ENCODE peak calls at places on chromosome 6, in eight cellular contexts. One of them, this sample, is unnamed.

GRCh38 chr6:30882764-30883475 is 1.4 kb upstream of the DDR1 start:
- DNase-seq in activated naive CD8-positive, alpha-beta T cell treated with anti-CD3 and anti-CD28 coated beads, Interleukin-2, amount 50 U/mL, for 24 hours: peak; percentile 14
- DNase-seq in MCF 10A: peak; percentile 80
- DNase-seq in SK-N-SH: peak; percentile 33
- DNase-seq in ovary: peak; percentile 65
- DNase-seq in heart right ventricle: no peak
- DNase-seq in OCI-LY7: peak; percentile 82
- DNase-seq in effector CD8-positive, alpha-beta T cell: peak; percentile 12
- DNase-seq in this sample: no peak

GRCh38 chr6:163780993-163781392 is 366.5 kb downstream of the QKI start:
- DNase-seq in activated naive CD8-positive, alpha-beta T cell treated with anti-CD3 and anti-CD28 coated beads, Interleukin-2, amount 50 U/mL, for 24 hours: no peak
- DNase-seq in MCF 10A: no peak
- DNase-seq in SK-N-SH: peak; percentile 10
- DNase-seq in ovary: peak; percentile 43
- DNase-seq in heart right ventricle: peak; percentile 62
- DNase-seq in OCI-LY7: no peak
- DNase-seq in effector CD8-positive, alpha-beta T cell: no peak
- DNase-seq in this sample: no peak

GRCh38 chr6:12636336-12636735 is 80.2 kb upstream of the PHACTR1 start:
- DNase-seq in activated naive CD8-positive, alpha-beta T cell treated with anti-CD3 and anti-CD28 coated beads, Interleukin-2, amount 50 U/mL, for 24 hours: no peak
- DNase-seq in MCF 10A: no peak
- DNase-seq in SK-N-SH: no peak
- DNase-seq in ovary: no peak
- DNase-seq in heart right ventricle: no peak
- DNase-seq in OCI-LY7: no peak
- DNase-seq in effector CD8-positive, alpha-beta T cell: no peak
- DNase-seq in this sample: no peak

GRCh38 chr6:63806573-63806913 is 170.9 kb downstream of the PHF3 start:
- DNase-seq in activated naive CD8-positive, alpha-beta T cell treated with anti-CD3 and anti-CD28 coated beads, Interleukin-2, amount 50 U/mL, for 24 hours: no peak
- DNase-seq in MCF 10A: no peak
- DNase-seq in SK-N-SH: no peak
- DNase-seq in ovary: no peak
- DNase-seq in heart right ventricle: no peak
- DNase-seq in OCI-LY7: no peak
- DNase-seq in effector CD8-positive, alpha-beta T cell: no peak
- DNase-seq in this sample: no peak

GRCh38 chr6:148999501-148999900 is 252.7 kb downstream of the UST start:
- DNase-seq in activated naive CD8-positive, alpha-beta T cell treated with anti-CD3 and anti-CD28 coated beads, Interleukin-2, amount 50 U/mL, for 24 hours: no peak
- DNase-seq in MCF 10A: peak; percentile 68
- DNase-seq in SK-N-SH: no peak
- DNase-seq in ovary: no peak
- DNase-seq in heart right ventricle: no peak
- DNase-seq in OCI-LY7: no peak
- DNase-seq in effector CD8-positive, alpha-beta T cell: no peak
- DNase-seq in this sample: no peak

GRCh38 chr6:14881399-14881798 is 364.5 kb upstream of the JARID2 start:
- DNase-seq in activated naive CD8-positive, alpha-beta T cell treated with anti-CD3 and anti-CD28 coated beads, Interleukin-2, amount 50 U/mL, for 24 hours: no peak
- DNase-seq in MCF 10A: peak; percentile 82
- DNase-seq in SK-N-SH: no peak
- DNase-seq in ovary: no peak
- DNase-seq in heart right ventricle: peak; percentile 25
- DNase-seq in OCI-LY7: no peak
- DNase-seq in effector CD8-positive, alpha-beta T cell: no peak
- DNase-seq in this sample: no peak

GRCh38 chr6:108622601-108623335 is 62.1 kb downstream of the FOXO3 start:
- DNase-seq in activated naive CD8-positive, alpha-beta T cell treated with anti-CD3 and anti-CD28 coated beads, Interleukin-2, amount 50 U/mL, for 24 hours: no peak
- DNase-seq in MCF 10A: peak; percentile 77
- DNase-seq in SK-N-SH: peak; percentile 38
- DNase-seq in ovary: no peak
- DNase-seq in heart right ventricle: peak; percentile 41
- DNase-seq in OCI-LY7: no peak
- DNase-seq in effector CD8-positive, alpha-beta T cell: no peak
- DNase-seq in this sample: no peak

GRCh38 chr6:148524509-148524908 is 181.9 kb downstream of the SASH1 start:
- DNase-seq in activated naive CD8-positive, alpha-beta T cell treated with anti-CD3 and anti-CD28 coated beads, Interleukin-2, amount 50 U/mL, for 24 hours: no peak
- DNase-seq in MCF 10A: no peak
- DNase-seq in SK-N-SH: no peak
- DNase-seq in ovary: no peak
- DNase-seq in heart right ventricle: no peak
- DNase-seq in OCI-LY7: no peak
- DNase-seq in effector CD8-positive, alpha-beta T cell: no peak
- DNase-seq in this sample: no peak

GRCh38 chr6:154292855-154293519 is 63.6 kb downstream of the IPCEF1 start:
- DNase-seq in activated naive CD8-positive, alpha-beta T cell treated with anti-CD3 and anti-CD28 coated beads, Interleukin-2, amount 50 U/mL, for 24 hours: no peak
- DNase-seq in MCF 10A: peak; percentile 45
- DNase-seq in SK-N-SH: peak; percentile 14
- DNase-seq in ovary: no peak
- DNase-seq in heart right ventricle: no peak
- DNase-seq in OCI-LY7: no peak
- DNase-seq in effector CD8-positive, alpha-beta T cell: no peak
- DNase-seq in this sample: no peak

GRCh38 chr6:44681782-44682181 is 294.3 kb downstream of the CDC5L start:
- DNase-seq in activated naive CD8-positive, alpha-beta T cell treated with anti-CD3 and anti-CD28 coated beads, Interleukin-2, amount 50 U/mL, for 24 hours: no peak
- DNase-seq in MCF 10A: no peak
- DNase-seq in SK-N-SH: no peak
- DNase-seq in ovary: peak; percentile 45
- DNase-seq in heart right ventricle: no peak
- DNase-seq in OCI-LY7: no peak
- DNase-seq in effector CD8-positive, alpha-beta T cell: no peak
- DNase-seq in this sample: no peak

GRCh38 chr6:109024784-109025183 is 69.9 kb downstream of the SESN1 start:
- DNase-seq in activated naive CD8-positive, alpha-beta T cell treated with anti-CD3 and anti-CD28 coated beads, Interleukin-2, amount 50 U/mL, for 24 hours: no peak
- DNase-seq in MCF 10A: no peak
- DNase-seq in SK-N-SH: no peak
- DNase-seq in ovary: no peak
- DNase-seq in heart right ventricle: peak; percentile 51
- DNase-seq in OCI-LY7: no peak
- DNase-seq in effector CD8-positive, alpha-beta T cell: no peak
- DNase-seq in this sample: no peak

GRCh38 chr6:3628143-3628840 is 123.2 kb downstream of the PXDC1 start:
- DNase-seq in activated naive CD8-positive, alpha-beta T cell treated with anti-CD3 and anti-CD28 coated beads, Interleukin-2, amount 50 U/mL, for 24 hours: no peak
- DNase-seq in MCF 10A: no peak
- DNase-seq in SK-N-SH: no peak
- DNase-seq in ovary: no peak
- DNase-seq in heart right ventricle: no peak
- DNase-seq in OCI-LY7: no peak
- DNase-seq in effector CD8-positive, alpha-beta T cell: peak; percentile 1
- DNase-seq in this sample: peak; percentile 13

GRCh38 chr6:170124836-170125235 is 166.0 kb downstream of the DLL1 start:
- DNase-seq in activated naive CD8-positive, alpha-beta T cell treated with anti-CD3 and anti-CD28 coated beads, Interleukin-2, amount 50 U/mL, for 24 hours: no peak
- DNase-seq in MCF 10A: peak; percentile 54
- DNase-seq in SK-N-SH: no peak
- DNase-seq in ovary: peak; percentile 28
- DNase-seq in heart right ventricle: no peak
- DNase-seq in OCI-LY7: no peak
- DNase-seq in effector CD8-positive, alpha-beta T cell: no peak
- DNase-seq in this sample: no peak

GRCh38 chr6:3849681-3850450 is 693 bp downstream of the FAM50B start:
- DNase-seq in activated naive CD8-positive, alpha-beta T cell treated with anti-CD3 and anti-CD28 coated beads, Interleukin-2, amount 50 U/mL, for 24 hours: no peak
- DNase-seq in MCF 10A: no peak
- DNase-seq in SK-N-SH: no peak
- DNase-seq in ovary: peak; percentile 64
- DNase-seq in heart right ventricle: no peak
- DNase-seq in OCI-LY7: no peak
- DNase-seq in effector CD8-positive, alpha-beta T cell: no peak
- DNase-seq in this sample: no peak

GRCh38 chr6:1526689-1527088 is 83.0 kb upstream of the FOXC1 start:
- DNase-seq in activated naive CD8-positive, alpha-beta T cell treated with anti-CD3 and anti-CD28 coated beads, Interleukin-2, amount 50 U/mL, for 24 hours: no peak
- DNase-seq in MCF 10A: no peak
- DNase-seq in SK-N-SH: no peak
- DNase-seq in ovary: no peak
- DNase-seq in heart right ventricle: peak; percentile 27
- DNase-seq in OCI-LY7: no peak
- DNase-seq in effector CD8-positive, alpha-beta T cell: no peak
- DNase-seq in this sample: no peak

GRCh38 chr6:52227495-52227894 is 16.8 kb downstream of the IL17F start:
- DNase-seq in activated naive CD8-positive, alpha-beta T cell treated with anti-CD3 and anti-CD28 coated beads, Interleukin-2, amount 50 U/mL, for 24 hours: peak; percentile 72
- DNase-seq in MCF 10A: no peak
- DNase-seq in SK-N-SH: no peak
- DNase-seq in ovary: no peak
- DNase-seq in heart right ventricle: no peak
- DNase-seq in OCI-LY7: no peak
- DNase-seq in effector CD8-positive, alpha-beta T cell: no peak
- DNase-seq in this sample: peak; percentile 86

GRCh38 chr6:142518126-142518525 is 216.3 kb downstream of the ADGRG6 start:
- DNase-seq in activated naive CD8-positive, alpha-beta T cell treated with anti-CD3 and anti-CD28 coated beads, Interleukin-2, amount 50 U/mL, for 24 hours: no peak
- DNase-seq in MCF 10A: no peak
- DNase-seq in SK-N-SH: peak; percentile 23
- DNase-seq in ovary: no peak
- DNase-seq in heart right ventricle: no peak
- DNase-seq in OCI-LY7: no peak
- DNase-seq in effector CD8-positive, alpha-beta T cell: no peak
- DNase-seq in this sample: no peak

GRCh38 chr6:35310265-35310831 is 12.7 kb downstream of the DEF6 start:
- DNase-seq in activated naive CD8-positive, alpha-beta T cell treated with anti-CD3 and anti-CD28 coated beads, Interleukin-2, amount 50 U/mL, for 24 hours: peak; percentile 27
- DNase-seq in MCF 10A: no peak
- DNase-seq in SK-N-SH: no peak
- DNase-seq in ovary: no peak
- DNase-seq in heart right ventricle: no peak
- DNase-seq in OCI-LY7: no peak
- DNase-seq in effector CD8-positive, alpha-beta T cell: no peak
- DNase-seq in this sample: no peak

GRCh38 chr6:148524976-148525375 is 182.3 kb downstream of the SASH1 start:
- DNase-seq in activated naive CD8-positive, alpha-beta T cell treated with anti-CD3 and anti-CD28 coated beads, Interleukin-2, amount 50 U/mL, for 24 hours: no peak
- DNase-seq in MCF 10A: peak; percentile 21
- DNase-seq in SK-N-SH: no peak
- DNase-seq in ovary: no peak
- DNase-seq in heart right ventricle: no peak
- DNase-seq in OCI-LY7: no peak
- DNase-seq in effector CD8-positive, alpha-beta T cell: no peak
- DNase-seq in this sample: no peak

GRCh38 chr6:100269189-100269588 is 195.5 kb downstream of the SIM1 start:
- DNase-seq in activated naive CD8-positive, alpha-beta T cell treated with anti-CD3 and anti-CD28 coated beads, Interleukin-2, amount 50 U/mL, for 24 hours: no peak
- DNase-seq in MCF 10A: peak; percentile 39
- DNase-seq in SK-N-SH: no peak
- DNase-seq in ovary: no peak
- DNase-seq in heart right ventricle: no peak
- DNase-seq in OCI-LY7: no peak
- DNase-seq in effector CD8-positive, alpha-beta T cell: no peak
- DNase-seq in this sample: no peak

GRCh38 chr6:50145125-50145524 is 95.4 kb upstream of the DEFB112 start:
- DNase-seq in activated naive CD8-positive, alpha-beta T cell treated with anti-CD3 and anti-CD28 coated beads, Interleukin-2, amount 50 U/mL, for 24 hours: no peak
- DNase-seq in MCF 10A: peak; percentile 12
- DNase-seq in SK-N-SH: peak; percentile 12
- DNase-seq in ovary: no peak
- DNase-seq in heart right ventricle: no peak
- DNase-seq in OCI-LY7: peak; percentile 3
- DNase-seq in effector CD8-positive, alpha-beta T cell: no peak
- DNase-seq in this sample: no peak

GRCh38 chr6:148528292-148528691 is 185.7 kb downstream of the SASH1 start:
- DNase-seq in activated naive CD8-positive, alpha-beta T cell treated with anti-CD3 and anti-CD28 coated beads, Interleukin-2, amount 50 U/mL, for 24 hours: no peak
- DNase-seq in MCF 10A: no peak
- DNase-seq in SK-N-SH: no peak
- DNase-seq in ovary: no peak
- DNase-seq in heart right ventricle: no peak
- DNase-seq in OCI-LY7: peak; percentile 19
- DNase-seq in effector CD8-positive, alpha-beta T cell: no peak
- DNase-seq in this sample: no peak

GRCh38 chr6:132275253-132275970 is 125.9 kb downstream of the MOXD1 start:
- DNase-seq in activated naive CD8-positive, alpha-beta T cell treated with anti-CD3 and anti-CD28 coated beads, Interleukin-2, amount 50 U/mL, for 24 hours: no peak
- DNase-seq in MCF 10A: no peak
- DNase-seq in SK-N-SH: no peak
- DNase-seq in ovary: no peak
- DNase-seq in heart right ventricle: no peak
- DNase-seq in OCI-LY7: no peak
- DNase-seq in effector CD8-positive, alpha-beta T cell: no peak
- DNase-seq in this sample: no peak

GRCh38 chr6:3869632-3870527 is 20.7 kb downstream of the FAM50B start:
- DNase-seq in activated naive CD8-positive, alpha-beta T cell treated with anti-CD3 and anti-CD28 coated beads, Interleukin-2, amount 50 U/mL, for 24 hours: no peak
- DNase-seq in MCF 10A: no peak
- DNase-seq in SK-N-SH: no peak
- DNase-seq in ovary: no peak
- DNase-seq in heart right ventricle: no peak
- DNase-seq in OCI-LY7: no peak
- DNase-seq in effector CD8-positive, alpha-beta T cell: no peak
- DNase-seq in this sample: no peak

GRCh38 chr6:147063469-147064031 is 140.7 kb upstream of the STXBP5 start:
- DNase-seq in activated naive CD8-positive, alpha-beta T cell treated with anti-CD3 and anti-CD28 coated beads, Interleukin-2, amount 50 U/mL, for 24 hours: no peak
- DNase-seq in MCF 10A: peak; percentile 57
- DNase-seq in SK-N-SH: no peak
- DNase-seq in ovary: no peak
- DNase-seq in heart right ventricle: no peak
- DNase-seq in OCI-LY7: no peak
- DNase-seq in effector CD8-positive, alpha-beta T cell: no peak
- DNase-seq in this sample: no peak

GRCh38 chr6:107132330-107132954 is 17.1 kb upstream of the BEND3 start:
- DNase-seq in activated naive CD8-positive, alpha-beta T cell treated with anti-CD3 and anti-CD28 coated beads, Interleukin-2, amount 50 U/mL, for 24 hours: peak; percentile 31
- DNase-seq in MCF 10A: peak; percentile 44
- DNase-seq in SK-N-SH: peak; percentile 55
- DNase-seq in ovary: peak; percentile 53
- DNase-seq in heart right ventricle: no peak
- DNase-seq in OCI-LY7: peak; percentile 71
- DNase-seq in effector CD8-positive, alpha-beta T cell: no peak
- DNase-seq in this sample: peak; percentile 49

This sample was measured in MM.1S.